ENCODE peak calls at places on chromosomes 2 and 18, in seven cellular contexts. S, I, P, Y, D, U and W are unnamed samples.

GRCh38 chr2:235577404-235578330 is 83.8 kb downstream of the AGAP1 start:
- DNase-seq in Y (peak; percentile 81), P (no peak), S (no peak), U (peak; percentile 83), D (peak; percentile 79), I (no peak), W (no peak)

GRCh38 chr2:157813477-157813876 is 62.7 kb downstream of the ACVR1 start:
- DNase-seq in D (no peak), S (no peak), Y (no peak), U (no peak), P (no peak), I (no peak), W (no peak)

GRCh38 chr2:211423018-211423417 is 866.6 kb downstream of the CPS1 start:
- DNase-seq in D (no peak), S (no peak), Y (no peak), I (no peak), P (no peak), U (no peak), W (no peak)

GRCh38 chr2:9565436-9566153 is 10.0 kb upstream of the ADAM17 start:
- DNase-seq in D (peak; percentile 91), I (peak; percentile 77), Y (no peak), U (peak; percentile 95), S (peak; percentile 87), P (no peak), W (peak; percentile 91)

GRCh38 chr2:132814651-132815050 is 144.6 kb upstream of the LYPD1 start:
- DNase-seq in P (no peak), S (no peak), D (no peak), I (no peak), U (peak; percentile 3), Y (no peak), W (no peak)

GRCh38 chr2:74019516-74019915 is 34.8 kb downstream of the TET3 start:
- DNase-seq in I (no peak), P (no peak), U (no peak), S (no peak), Y (no peak), D (peak; percentile 64), W (no peak)

GRCh38 chr2:126378176-126378575 is 277.8 kb upstream of the GYPC start:
- DNase-seq in D (no peak), S (no peak), P (no peak), Y (no peak), I (no peak), U (no peak), W (no peak)

GRCh38 chr2:145543856-145544255 is 1023.9 kb upstream of the ZEB2 start:
- DNase-seq in U (no peak), S (no peak), D (no peak), I (no peak), P (no peak), Y (no peak), W (no peak)

GRCh38 chr2:86332654-86333053 is 4.8 kb downstream of the REEP1 start:
- DNase-seq in D (no peak), Y (no peak), P (no peak), I (no peak), S (no peak), U (no peak), W (no peak)

GRCh38 chr2:8679827-8680731 is 1.8 kb upstream of the ID2 start:
- DNase-seq in U (peak; percentile 29), D (peak; percentile 78), S (no peak), I (peak; percentile 92), Y (no peak), P (peak; percentile 85), W (peak; percentile 56)

GRCh38 chr18:42561521-42561920 is 554.0 kb downstream of the RIT2 start:
- DNase-seq in D (no peak), I (no peak), S (no peak), U (no peak), Y (no peak), P (no peak), W (no peak)

GRCh38 chr2:696999-697627 is 19.9 kb upstream of the TMEM18 start:
- DNase-seq in I (no peak), P (no peak), Y (no peak), U (no peak), D (no peak), S (no peak), W (no peak)

GRCh38 chr2:229884775-229885699 is 36.8 kb downstream of the TRIP12 start:
- DNase-seq in I (no peak), S (no peak), Y (no peak), D (no peak), P (no peak), U (no peak), W (no peak)

GRCh38 chr2:39119732-39120520 is 925 bp downstream of the SOS1 start:
- DNase-seq in U (peak; percentile 67), S (no peak), I (peak; percentile 84), Y (no peak), D (peak; percentile 87), P (peak; percentile 84), W (no peak)

GRCh38 chr18:304887-305529 is 37.2 kb upstream of the THOC1 start:
- DNase-seq in U (no peak), I (no peak), P (no peak), Y (no peak), D (peak; percentile 56), S (no peak), W (no peak)

GRCh38 chr18:44725300-44726096 is 44.8 kb downstream of the SETBP1 start:
- DNase-seq in D (peak; percentile 69), Y (no peak), S (no peak), I (no peak), P (no peak), U (peak; percentile 56), W (no peak)

GRCh38 chr2:109612991-109613921 is 510 bp downstream of the SEPTIN10 start:
- DNase-seq in U (peak; percentile 72), I (peak; percentile 75), D (peak; percentile 91), P (no peak), S (no peak), Y (no peak), W (no peak)

GRCh38 chr2:199366406-199366805 is 91.3 kb downstream of the SATB2 start:
- DNase-seq in S (no peak), D (no peak), P (no peak), U (no peak), Y (no peak), I (peak; percentile 47), W (peak; percentile 7)

GRCh38 chr2:214808481-214808931 is 977 bp downstream of the BARD1 start:
- DNase-seq in I (no peak), Y (no peak), U (no peak), D (no peak), S (no peak), P (no peak), W (no peak)

GRCh38 chr2:98911376-98912154 is 24.5 kb downstream of the CRACDL start:
- DNase-seq in Y (no peak), I (peak; percentile 31), P (peak; percentile 37), D (no peak), S (no peak), U (no peak), W (peak; percentile 58)

GRCh38 chr2:45167885-45168284 is 158.6 kb upstream of the SIX2 start:
- DNase-seq in D (no peak), S (no peak), I (no peak), Y (no peak), P (no peak), U (no peak), W (no peak)

GRCh38 chr2:45166229-45166890 is 157.1 kb upstream of the SIX2 start:
- DNase-seq in U (no peak), D (no peak), P (no peak), Y (no peak), S (no peak), I (no peak), W (no peak)

GRCh38 chr2:45162711-45163110 is 153.5 kb upstream of the SIX2 start:
- DNase-seq in P (no peak), I (no peak), U (no peak), D (no peak), S (no peak), Y (no peak), W (no peak)
- H3K27me3 ChIP-seq in P (peaks cover 66% of the 10 kb centered on the region), I (peaks cover 64% of the 10 kb centered on the region), U (peaks cover 65% of the 10 kb centered on the region), D (no peaks in the 10 kb centered on the region), S (peaks cover 10% of the 10 kb centered on the region), Y (peaks cover 48% of the 10 kb centered on the region), W (peaks cover 8% of the 10 kb centered on the region)

GRCh38 chr2:60556998-60557955 is 3.8 kb upstream of the BCL11A start:
- DNase-seq in D (no peak), Y (no peak), U (peak; percentile 15), S (no peak), P (no peak), I (no peak), W (no peak)
- H3K27me3 ChIP-seq in D (no peaks in the 10 kb centered on the region), Y (peaks cover 9% of the 10 kb centered on the region), U (peaks cover 58% of the 10 kb centered on the region), S (peaks cover 18% of the 10 kb centered on the region), P (peaks cover 66% of the 10 kb centered on the region), I (no peaks in the 10 kb centered on the region), W (peaks cover 41% of the 10 kb centered on the region)

DNA sequence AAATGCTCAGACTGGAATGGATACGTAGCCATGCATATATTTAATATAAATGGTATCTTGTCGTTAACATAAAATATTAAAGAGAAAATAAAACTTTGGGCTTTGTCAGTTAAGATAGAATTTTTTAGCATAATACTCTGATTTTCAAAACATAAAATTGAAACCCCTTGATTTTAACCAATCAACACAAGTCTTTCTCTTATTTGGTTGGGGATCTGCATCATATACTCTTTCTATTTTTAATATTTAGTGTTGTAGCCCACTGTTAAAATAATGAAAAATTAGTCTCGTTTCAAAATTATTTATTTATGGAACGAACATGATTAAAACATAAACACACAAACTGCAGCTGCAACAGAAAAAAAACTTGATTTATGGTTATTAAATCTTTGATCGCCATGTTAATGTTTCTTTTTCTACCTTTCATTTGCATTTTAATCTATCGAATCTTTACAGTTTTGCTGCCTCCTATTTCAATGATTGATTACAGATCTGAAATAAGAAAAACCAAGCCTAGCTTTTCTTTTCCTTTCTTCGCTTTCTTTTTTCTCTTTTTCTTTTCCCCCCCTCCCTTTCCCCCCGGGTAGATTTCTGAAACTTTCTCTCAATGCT is 145.5 kb downstream of the MEIS1 start:
- DNase-seq in U (no peak), D (no peak), I (no peak), Y (no peak), S (no peak), P (no peak), W (no peak)
- H3K27me3 ChIP-seq in U (peaks cover 27% of the 10 kb centered on the region), D (peaks cover 2% of the 10 kb centered on the region), I (peaks cover 76% of the 10 kb centered on the region), Y (peaks cover 95% of the 10 kb centered on the region), S (no peaks in the 10 kb centered on the region), P (peaks cover 96% of the 10 kb centered on the region), W (peaks cover 62% of the 10 kb centered on the region)

GRCh38 chr2:172083725-172084483 is 1.4 kb upstream of the DLX1 start:
- DNase-seq in I (no peak), S (no peak), Y (no peak), D (peak; percentile 16), U (no peak), P (no peak), W (no peak)
- H3K27me3 ChIP-seq in I (peaks cover 98% of the 10 kb centered on the region), S (peaks cover 54% of the 10 kb centered on the region), Y (peaks cover 78% of the 10 kb centered on the region), D (no peaks in the 10 kb centered on the region), U (peaks cover 100% of the 10 kb centered on the region), P (peaks cover 97% of the 10 kb centered on the region), W (peaks cover 90% of the 10 kb centered on the region)